ENCODE peak calls at places on chromosomes 2 and 18, in seven cellular contexts. K is astrocyte of the cerebellum, G is transverse colon, R is AG04450, L is GM12878, S is lower leg skin, T is keratinocyte. C is an unnamed sample.

GRCh38 chr2:20067992-20068727 is 16.7 kb upstream of the LAPTM4A start:
- DNase-seq in G (no peak), L (no peak), S (no peak), K (peak), R (peak), T (peak), C (peak)

GRCh38 chr2:177029501-177029900 is 183.1 kb upstream of the HNRNPA3 start:
- DNase-seq in K (no peak), T (no peak), L (no peak), R (no peak), S (no peak), G (no peak), C (no peak)

GRCh38 chr2:70190086-70190412 is 770 bp downstream of the C2orf42 start:
- DNase-seq in G (peak), T (no peak), R (no peak), K (no peak), S (no peak), L (no peak), C (peak)

GRCh38 chr2:191463790-191464189 is 214.1 kb upstream of the NABP1 start:
- DNase-seq in G (no peak), R (no peak), S (no peak), L (no peak), K (no peak), T (no peak), C (no peak)

GRCh38 chr2:150485871-150486538 is 1.5 kb downstream of the RND3 start:
- DNase-seq in R (no peak), G (peak), T (peak), L (no peak), K (no peak), S (peak), C (no peak)

GRCh38 chr18:39571511-39571910 is 2005.9 kb upstream of the CELF4 start:
- DNase-seq in S (no peak), L (no peak), K (peak), T (no peak), G (no peak), R (no peak), C (no peak)

GRCh38 chr18:22563098-22563707 is 145.5 kb upstream of the CTAGE1 start:
- DNase-seq in S (no peak), K (peak), L (peak), R (peak), T (peak), G (peak), C (peak)

GRCh38 chr18:74532511-74533025 is 1.7 kb upstream of the CNDP1 start:
- DNase-seq in S (no peak), R (no peak), G (no peak), K (no peak), L (no peak), T (no peak), C (no peak)

GRCh38 chr2:201248288-201248844 is 12.0 kb upstream of the CASP8 start:
- DNase-seq in G (no peak), K (no peak), L (no peak), S (no peak), R (no peak), T (no peak), C (no peak)

GRCh38 chr2:241818229-241818942 is 9.4 kb downstream of the NEU4 start:
- DNase-seq in S (peak), T (no peak), G (peak), K (no peak), R (no peak), L (no peak), C (no peak)

GRCh38 chr18:3183103-3183717 is 36.6 kb downstream of the MYOM1 start:
- DNase-seq in K (no peak), S (no peak), L (no peak), G (no peak), T (no peak), R (no peak), C (no peak)

GRCh38 chr2:101699191-101699938 is 1.9 kb downstream of the MAP4K4 start:
- DNase-seq in K (no peak), S (no peak), R (no peak), G (no peak), L (no peak), T (no peak), C (no peak)

GRCh38 chr2:205734436-205734835 is 52.1 kb downstream of the NRP2 start:
- DNase-seq in L (no peak), R (peak), T (no peak), G (no peak), S (no peak), K (peak), C (no peak)

GRCh38 chr2:68292108-68292710 is 27.5 kb downstream of the CNRIP1 start:
- DNase-seq in R (no peak), G (no peak), L (no peak), K (peak), T (no peak), S (no peak), C (no peak)

GRCh38 chr2:182542501-182543258 is 115.8 kb upstream of the PDE1A start:
- DNase-seq in T (no peak), K (no peak), G (no peak), L (no peak), S (no peak), R (no peak), C (no peak)

GRCh38 chr2:128607440-128607839 is 288.8 kb upstream of the HS6ST1 start:
- DNase-seq in K (no peak), R (no peak), G (no peak), T (no peak), S (no peak), L (no peak), C (no peak)

GRCh38 chr2:194253528-194254259 is 1403.3 kb upstream of the SLC39A10 start:
- DNase-seq in T (no peak), S (no peak), K (no peak), R (no peak), L (no peak), G (no peak), C (no peak)

GRCh38 chr2:213251618-213252017 is 32.6 kb upstream of the SPAG16 start:
- DNase-seq in K (peak), R (peak), T (peak), L (no peak), G (no peak), S (no peak), C (peak)

GRCh38 chr2:168397629-168398028 is 58.4 kb upstream of the CERS6 start:
- DNase-seq in K (no peak), R (no peak), L (no peak), T (no peak), G (no peak), S (no peak), C (no peak)

GRCh38 chr2:24932715-24933114 is 12.7 kb upstream of the ADCY3 start:
- DNase-seq in S (no peak), L (no peak), T (no peak), K (no peak), G (no peak), R (no peak), C (no peak)

GRCh38 chr2:24957221-24957620 is 14.5 kb downstream of the DNAJC27 start:
- DNase-seq in T (no peak), L (no peak), K (no peak), R (no peak), S (no peak), G (no peak), C (no peak)

GRCh38 chr2:10267551-10268465 is 34.9 kb upstream of the HPCAL1 start:
- DNase-seq in G (peak), L (no peak), K (no peak), S (no peak), R (no peak), T (no peak), C (no peak)

GRCh38 chr2:189702071-189702470 is 27.6 kb downstream of the ANKAR start:
- DNase-seq in G (no peak), S (no peak), K (no peak), R (no peak), T (no peak), L (no peak), C (no peak)

GRCh38 chr2:174952607-174953006 is 52.6 kb downstream of the CHN1 start:
- DNase-seq in R (no peak), L (no peak), G (no peak), T (no peak), S (no peak), K (no peak), C (no peak)

DNA sequence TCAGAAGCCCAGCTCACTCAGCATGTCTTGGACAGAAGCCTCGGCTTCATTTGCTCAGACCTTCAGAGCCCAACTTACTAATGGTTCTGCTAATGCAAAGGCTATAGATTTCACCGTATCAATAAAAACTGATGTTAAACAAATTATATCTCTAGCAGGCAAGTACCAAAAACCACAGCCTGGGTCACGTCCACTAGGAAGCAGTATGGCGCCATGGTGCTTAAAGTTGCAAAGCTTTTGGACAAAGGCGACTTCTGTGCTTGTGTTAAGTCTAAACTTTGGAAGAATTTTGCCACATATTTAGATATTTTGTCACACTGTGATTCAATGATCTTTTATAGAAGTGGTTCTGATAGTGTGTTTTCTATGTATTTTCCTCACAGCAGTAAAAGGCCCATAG is 276.8 kb upstream of the PARD3B start:
- DNase-seq in T (no peak), K (no peak), S (no peak), L (no peak), G (no peak), R (no peak), C (no peak)
- TF ChIP-seq CTCF in T (no peak), K (no peak), S (no peak), L (no peak), G (no peak), R (no peak), C (peak)

DNA sequence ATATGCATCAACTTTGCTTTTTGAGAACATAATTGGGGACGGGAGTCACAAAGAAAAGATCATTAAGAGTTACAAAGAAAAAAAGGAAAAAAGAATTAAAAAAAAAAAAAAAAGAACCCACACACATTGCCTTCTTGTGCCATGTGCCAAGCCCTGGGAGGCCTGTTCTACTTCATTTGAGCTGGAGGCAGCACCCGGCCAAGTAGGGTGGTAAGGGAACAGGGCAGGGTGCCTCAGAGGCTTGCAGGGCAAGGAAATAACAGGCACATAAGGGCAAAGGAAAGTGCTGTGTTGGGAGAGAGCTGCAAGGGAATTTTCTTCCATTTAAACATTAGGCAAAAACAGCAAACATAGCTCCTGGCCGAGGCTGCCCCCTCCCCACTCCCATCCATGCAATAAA is 418.0 kb downstream of the TMEM182 start:
- DNase-seq in G (no peak), R (no peak), K (no peak), S (no peak), T (no peak), L (no peak), C (no peak)
- TF ChIP-seq CTCF in G (no peak), R (no peak), K (no peak), S (no peak), T (no peak), L (no peak), C (no peak)

GRCh38 chr2:71901466-71901865 is 246.2 kb downstream of the CYP26B1 start:
- DNase-seq in G (no peak), L (no peak), T (no peak), S (no peak), R (no peak), K (no peak), C (no peak)
- TF ChIP-seq CTCF in G (no peak), L (no peak), T (no peak), S (no peak), R (no peak), K (no peak), C (no peak)

GRCh38 chr2:100670232-100670631 is 107.4 kb downstream of the PDCL3 start:
- DNase-seq in S (no peak), L (no peak), K (no peak), R (no peak), G (no peak), T (no peak), C (no peak)
- TF ChIP-seq CTCF in S (no peak), L (no peak), K (no peak), R (no peak), G (no peak), T (no peak), C (no peak)

GRCh38 chr2:103145739-103146138 is 383.9 kb downstream of the TMEM182 start:
- DNase-seq in R (no peak), G (no peak), S (no peak), K (no peak), L (no peak), T (no peak), C (no peak)
- TF ChIP-seq CTCF in R (no peak), G (no peak), S (no peak), K (no peak), L (no peak), T (no peak), C (no peak)

GRCh38 chr2:108184421-108184820 is 55.3 kb upstream of the SULT1C3 start:
- DNase-seq in R (no peak), T (no peak), K (no peak), S (no peak), L (no peak), G (no peak), C (no peak)
- TF ChIP-seq CTCF in R (peak), T (peak), K (peak), S (no peak), L (peak), G (peak), C (peak)

C was measured in retinal pigment epithelial cell.